ENCODE peak calls at places on chromosome 14, in five cellular contexts. One of them, this sample, is unnamed.

GRCh38 chr14:50944647-50945413 is 547 bp upstream of the PYGL start:
- DNase-seq in HCT116: peak; percentile 48
- DNase-seq in K562: no peak
- DNase-seq in HepG2: peak; percentile 94
- DNase-seq in SK-N-SH: no peak
- DNase-seq in this sample: no peak

GRCh38 chr14:45650754-45651153 is 397.8 kb upstream of the MIS18BP1 start:
- DNase-seq in HCT116: no peak
- DNase-seq in K562: no peak
- DNase-seq in HepG2: no peak
- DNase-seq in SK-N-SH: no peak
- DNase-seq in this sample: no peak

GRCh38 chr14:51658441-51659173 is 6.9 kb downstream of the FRMD6 start:
- DNase-seq in HCT116: no peak
- DNase-seq in K562: no peak
- DNase-seq in HepG2: no peak
- DNase-seq in SK-N-SH: no peak
- DNase-seq in this sample: no peak

GRCh38 chr14:74882103-74882920 is 596 bp downstream of the DLST start:
- DNase-seq in HCT116: no peak
- DNase-seq in K562: peak; percentile 61
- DNase-seq in HepG2: no peak
- DNase-seq in SK-N-SH: peak; percentile 29
- DNase-seq in this sample: no peak

GRCh38 chr14:40417777-40418401 is 985.7 kb upstream of the FBXO33 start:
- DNase-seq in HCT116: peak; percentile 29
- DNase-seq in K562: peak; percentile 4
- DNase-seq in HepG2: peak; percentile 62
- DNase-seq in SK-N-SH: peak; percentile 13
- DNase-seq in this sample: no peak

GRCh38 chr14:93086441-93087055 is 29.2 kb downstream of the ITPK1 start:
- DNase-seq in HCT116: no peak
- DNase-seq in K562: no peak
- DNase-seq in HepG2: no peak
- DNase-seq in SK-N-SH: no peak
- DNase-seq in this sample: peak; percentile 63

GRCh38 chr14:20652996-20653975 is 11.8 kb upstream of the OR6S1 start:
- DNase-seq in HCT116: peak; percentile 91
- DNase-seq in K562: peak; percentile 82
- DNase-seq in HepG2: peak; percentile 32
- DNase-seq in SK-N-SH: no peak
- DNase-seq in this sample: peak; percentile 45

GRCh38 chr14:105505101-105505500 is 14.1 kb downstream of the TEDC1 start:
- DNase-seq in HCT116: no peak
- DNase-seq in K562: no peak
- DNase-seq in HepG2: no peak
- DNase-seq in SK-N-SH: peak; percentile 46
- DNase-seq in this sample: no peak

GRCh38 chr14:54773171-54774006 is 129.2 kb downstream of the GCH1 start:
- DNase-seq in HCT116: peak; percentile 98
- DNase-seq in K562: peak; percentile 94
- DNase-seq in HepG2: peak; percentile 78
- DNase-seq in SK-N-SH: peak; percentile 91
- DNase-seq in this sample: peak; percentile 35

DNA sequence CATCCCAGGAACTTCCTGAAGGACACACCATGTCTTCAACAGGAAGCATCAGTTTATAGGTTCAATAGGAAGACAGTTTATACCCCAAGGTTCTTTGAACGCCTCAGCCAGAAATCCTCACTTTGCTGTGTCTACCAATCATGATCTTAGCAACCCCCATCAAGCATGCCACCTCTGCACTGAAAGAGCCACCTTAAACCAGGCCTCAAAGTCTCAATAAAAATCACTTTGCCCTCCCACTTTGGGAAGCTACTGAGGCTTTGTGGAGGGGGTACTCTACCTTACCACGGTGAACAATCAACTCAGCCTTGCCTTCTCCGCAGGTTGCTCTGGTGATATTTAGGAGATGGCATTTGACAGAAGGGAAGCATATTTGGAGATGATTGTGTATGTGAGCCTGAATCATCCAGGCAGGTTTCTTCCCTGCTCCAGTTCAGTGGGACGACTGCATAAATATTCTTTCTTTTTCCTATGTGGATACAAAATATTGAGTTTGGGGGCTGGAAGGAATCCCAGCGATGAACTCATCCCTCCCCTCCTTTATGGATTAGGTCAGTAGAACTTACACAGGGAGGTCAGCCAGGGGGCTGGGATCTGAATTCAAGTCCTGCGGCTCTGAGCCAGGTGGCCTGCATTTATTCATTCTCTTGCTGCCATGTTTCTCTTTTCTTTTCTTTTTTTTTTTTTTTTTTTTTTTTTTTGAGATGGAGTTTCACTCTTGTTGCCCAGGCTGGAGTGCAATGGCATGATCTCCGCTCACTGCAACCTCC is 42.8 kb upstream of the VASH1 start:
- DNase-seq in HCT116: no peak
- DNase-seq in K562: no peak
- DNase-seq in HepG2: no peak
- DNase-seq in SK-N-SH: no peak
- DNase-seq in this sample: no peak
- TF ChIP-seq ZBTB33 in HCT116: no peak
- TF ChIP-seq ZBTB33 in K562: no peak
- TF ChIP-seq ZBTB33 in HepG2: no peak
- TF ChIP-seq ZBTB33 in SK-N-SH: no peak
- TF ChIP-seq ZBTB33 in this sample: no peak

DNA sequence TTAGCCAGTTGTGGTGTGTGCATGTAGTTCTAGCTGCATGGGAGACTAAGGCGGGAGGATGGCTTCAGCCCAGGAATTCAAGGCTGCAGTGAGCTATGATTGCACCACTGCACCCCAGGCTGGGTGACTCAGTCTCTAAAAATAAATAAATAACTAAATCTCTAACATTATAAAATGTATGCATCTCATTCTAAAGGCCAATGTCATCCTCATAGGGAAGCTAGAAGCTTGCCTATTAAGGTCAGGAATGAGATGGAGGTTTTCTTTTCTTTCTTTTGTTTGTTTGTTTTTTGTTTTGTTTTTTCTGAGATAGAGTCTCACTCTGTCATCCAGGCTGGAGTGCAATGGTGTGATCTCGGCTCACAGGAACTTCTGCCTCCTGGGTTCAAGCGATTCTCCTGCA is 48.8 kb upstream of the PAPLN start:
- DNase-seq in HCT116: no peak
- DNase-seq in K562: no peak
- DNase-seq in HepG2: no peak
- DNase-seq in SK-N-SH: no peak
- DNase-seq in this sample: no peak
- TF ChIP-seq ZBTB33 in HCT116: no peak
- TF ChIP-seq ZBTB33 in K562: no peak
- TF ChIP-seq ZBTB33 in HepG2: no peak
- TF ChIP-seq ZBTB33 in SK-N-SH: no peak
- TF ChIP-seq ZBTB33 in this sample: no peak

DNA sequence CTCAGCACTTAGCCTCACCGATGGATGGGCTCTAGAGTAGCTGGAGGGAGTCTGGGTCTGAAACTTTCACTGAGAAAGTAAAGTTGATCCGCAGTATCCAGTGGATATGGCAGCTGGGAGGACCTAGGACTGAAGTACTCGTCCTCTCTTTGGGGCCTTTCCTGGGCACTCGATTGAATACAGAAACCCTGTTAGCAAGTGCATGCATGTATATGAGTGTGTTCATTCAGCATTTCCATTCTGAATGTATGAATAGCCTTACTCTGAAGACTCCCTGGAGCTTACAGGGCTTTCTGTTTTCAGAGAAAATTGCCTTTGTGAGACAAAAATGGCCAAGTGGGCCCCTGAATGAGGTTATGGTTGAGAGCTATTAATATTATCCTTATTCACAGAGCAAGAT is 62.8 kb downstream of the DAD1 start:
- DNase-seq in HCT116: no peak
- DNase-seq in K562: no peak
- DNase-seq in HepG2: no peak
- DNase-seq in SK-N-SH: no peak
- DNase-seq in this sample: no peak
- TF ChIP-seq ZBTB33 in HCT116: no peak
- TF ChIP-seq ZBTB33 in K562: no peak
- TF ChIP-seq ZBTB33 in HepG2: no peak
- TF ChIP-seq ZBTB33 in SK-N-SH: no peak
- TF ChIP-seq ZBTB33 in this sample: no peak

DNA sequence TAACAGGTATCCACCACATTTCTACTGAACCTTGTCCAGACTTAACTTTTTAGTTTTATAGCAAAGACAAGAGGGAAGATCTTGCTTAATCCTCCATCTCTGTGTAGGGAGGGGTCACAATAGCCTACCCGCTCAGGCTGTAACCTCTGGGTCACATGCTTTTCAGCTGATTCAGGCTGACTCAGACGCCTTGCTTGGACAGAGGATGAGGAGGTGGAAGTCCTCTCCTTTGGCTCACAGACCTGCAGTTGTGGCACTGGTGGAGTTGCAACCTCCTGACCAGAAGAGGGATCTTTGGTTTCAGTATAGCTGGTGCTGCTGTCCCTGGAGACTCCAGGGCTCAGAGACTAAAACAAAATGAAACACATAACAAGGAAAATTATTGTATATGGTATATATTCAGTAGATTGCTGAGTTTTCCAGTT is 16.2 kb downstream of the ACIN1 start:
- DNase-seq in HCT116: no peak
- DNase-seq in K562: peak; percentile 90
- DNase-seq in HepG2: peak; percentile 76
- DNase-seq in SK-N-SH: no peak
- DNase-seq in this sample: no peak
- TF ChIP-seq ZBTB33 in HCT116: no peak
- TF ChIP-seq ZBTB33 in K562: no peak
- TF ChIP-seq ZBTB33 in HepG2: peak; percentile 57
- TF ChIP-seq ZBTB33 in SK-N-SH: no peak
- TF ChIP-seq ZBTB33 in this sample: no peak

GRCh38 chr14:57737598-57737997 is 128.3 kb downstream of the SLC35F4 start:
- DNase-seq in HCT116: no peak
- DNase-seq in K562: no peak
- DNase-seq in HepG2: no peak
- DNase-seq in SK-N-SH: no peak
- DNase-seq in this sample: no peak

GRCh38 chr14:57736391-57736790 is 129.5 kb downstream of the SLC35F4 start:
- DNase-seq in HCT116: no peak
- DNase-seq in K562: no peak
- DNase-seq in HepG2: no peak
- DNase-seq in SK-N-SH: no peak
- DNase-seq in this sample: no peak

GRCh38 chr14:57729208-57730187 is 136.4 kb downstream of the SLC35F4 start:
- DNase-seq in HCT116: no peak
- DNase-seq in K562: no peak
- DNase-seq in HepG2: no peak
- DNase-seq in SK-N-SH: no peak
- DNase-seq in this sample: no peak

DNA sequence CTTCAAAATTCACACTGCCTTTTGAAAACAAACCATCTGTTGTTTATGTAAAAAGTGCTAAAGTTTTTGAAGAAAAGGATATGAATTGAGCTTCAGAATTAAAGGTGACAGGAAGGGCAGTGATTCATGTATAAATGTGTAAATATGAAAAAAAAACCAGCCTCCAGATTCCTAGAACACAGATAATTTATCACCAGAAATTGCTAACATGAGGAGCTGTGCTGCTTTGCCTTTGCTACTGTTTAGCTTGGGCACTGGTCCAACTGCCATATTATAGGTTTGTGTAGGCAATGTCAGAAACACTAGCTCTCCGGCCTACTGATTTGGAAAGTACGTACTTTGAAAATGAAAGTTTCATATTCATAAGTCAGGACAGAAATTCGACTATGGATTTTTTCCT is 133.0 kb downstream of the SLC35F4 start:
- DNase-seq in HCT116: no peak
- DNase-seq in K562: no peak
- DNase-seq in HepG2: no peak
- DNase-seq in SK-N-SH: no peak
- DNase-seq in this sample: no peak
- TF ChIP-seq ZBTB33 in HCT116: no peak
- TF ChIP-seq ZBTB33 in K562: no peak
- TF ChIP-seq ZBTB33 in HepG2: no peak
- TF ChIP-seq ZBTB33 in SK-N-SH: no peak
- TF ChIP-seq ZBTB33 in this sample: no peak

DNA sequence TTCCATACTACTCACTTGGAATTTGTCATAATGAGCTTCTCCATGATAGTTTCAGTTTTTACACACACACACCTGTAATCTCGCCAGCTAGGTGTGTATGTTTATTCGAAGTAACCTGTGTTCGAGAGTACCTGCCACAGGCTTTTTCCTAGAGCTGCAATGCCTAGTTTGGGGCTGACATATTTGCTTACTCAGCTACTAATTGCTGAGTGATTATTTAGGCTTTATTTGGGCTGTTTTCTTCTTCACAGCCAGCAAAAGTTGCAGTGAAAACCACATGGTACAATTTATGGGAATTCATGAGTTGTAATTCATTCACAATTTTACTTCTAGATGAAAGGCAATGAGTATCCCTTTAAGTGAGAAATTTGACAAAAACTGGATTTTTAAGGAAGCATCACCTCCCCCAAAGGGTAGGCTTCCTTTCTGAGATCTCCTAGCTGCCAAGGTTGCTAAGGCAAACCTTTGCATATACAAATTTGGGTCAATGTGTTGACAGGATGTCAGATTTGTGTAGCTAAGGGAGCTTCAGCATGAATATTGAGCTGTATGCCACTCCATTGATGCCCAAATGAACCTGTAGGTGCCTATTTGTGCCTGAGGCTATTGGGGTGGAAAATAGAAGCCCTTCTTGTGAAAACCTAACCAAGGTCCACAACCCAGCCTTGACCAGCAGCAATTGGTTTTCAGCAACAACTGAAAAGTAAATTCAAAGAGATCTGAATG is 108.7 kb upstream of the OTX2 start:
- DNase-seq in HCT116: no peak
- DNase-seq in K562: no peak
- DNase-seq in HepG2: no peak
- DNase-seq in SK-N-SH: no peak
- DNase-seq in this sample: no peak
- TF ChIP-seq ZBTB33 in HCT116: no peak
- TF ChIP-seq ZBTB33 in K562: no peak
- TF ChIP-seq ZBTB33 in HepG2: no peak
- TF ChIP-seq ZBTB33 in SK-N-SH: no peak
- TF ChIP-seq ZBTB33 in this sample: no peak

GRCh38 chr14:79356040-79356439 is 855.3 kb downstream of the DIO2 start:
- DNase-seq in HCT116: no peak
- DNase-seq in K562: no peak
- DNase-seq in HepG2: no peak
- DNase-seq in SK-N-SH: no peak
- DNase-seq in this sample: no peak
- TF ChIP-seq ZBTB33 in HCT116: no peak
- TF ChIP-seq ZBTB33 in K562: no peak
- TF ChIP-seq ZBTB33 in HepG2: no peak
- TF ChIP-seq ZBTB33 in SK-N-SH: no peak
- TF ChIP-seq ZBTB33 in this sample: no peak

This sample was measured in GM12878.